ENCODE peak calls at places on chromosome 20, in seven cellular contexts. C is cardiac muscle cell, M is HCT116, K is heart right ventricle, A is astrocyte of the spinal cord, I is AG10803, H is SJSA1. F is an unnamed sample.

GRCh38 chr20:25508083-25508770 is 77.1 kb downstream of the NINL start:
- DNase-seq in C (no peak), M (no peak), K (no peak), A (peak), I (peak), H (peak), F (no peak)

GRCh38 chr20:21105429-21106170 is 558 bp downstream of the LINC00237 start:
- DNase-seq in C (no peak), M (no peak), K (no peak), A (no peak), I (no peak), H (no peak), F (no peak)

GRCh38 chr20:57072184-57072583 is 194.3 kb downstream of the BMP7 start:
- DNase-seq in C (no peak), M (no peak), K (no peak), A (no peak), I (peak), H (no peak), F (no peak)

GRCh38 chr20:16107172-16107870 is 465.9 kb downstream of the KIF16B start:
- DNase-seq in C (peak), M (no peak), K (no peak), A (no peak), I (no peak), H (no peak), F (no peak)

GRCh38 chr20:7497985-7498384 is 442.3 kb downstream of the HAO1 start:
- DNase-seq in C (no peak), M (no peak), K (no peak), A (peak), I (peak), H (no peak), F (no peak)

GRCh38 chr20:32112862-32113261 is 3.3 kb downstream of the TM9SF4 start:
- DNase-seq in C (no peak), M (no peak), K (no peak), A (no peak), I (no peak), H (no peak), F (no peak)

GRCh38 chr20:58452667-58453255 is 62.4 kb downstream of the APCDD1L start:
- DNase-seq in C (no peak), M (no peak), K (no peak), A (no peak), I (no peak), H (no peak), F (no peak)

GRCh38 chr20:15113374-15113773 is 776.0 kb upstream of the FLRT3 start:
- DNase-seq in C (no peak), M (no peak), K (no peak), A (no peak), I (peak), H (no peak), F (no peak)

GRCh38 chr20:37342231-37343177 is 3.4 kb upstream of the SRC start:
- DNase-seq in C (no peak), M (no peak), K (no peak), A (no peak), I (no peak), H (no peak), F (no peak)

GRCh38 chr20:11231742-11232141 is 557.9 kb upstream of the JAG1 start:
- DNase-seq in C (no peak), M (no peak), K (no peak), A (no peak), I (no peak), H (no peak), F (no peak)

GRCh38 chr20:32798046-32798985 is 21.4 kb upstream of the MAPRE1 start:
- DNase-seq in C (no peak), M (no peak), K (no peak), A (no peak), I (no peak), H (no peak), F (no peak)

GRCh38 chr20:33685328-33686007 is 717 bp downstream of the E2F1 start:
- DNase-seq in C (no peak), M (no peak), K (no peak), A (no peak), I (no peak), H (no peak), F (peak)

GRCh38 chr20:36768768-36769430 is 4.7 kb downstream of the DSN1 start:
- DNase-seq in C (no peak), M (no peak), K (no peak), A (peak), I (peak), H (no peak), F (no peak)

GRCh38 chr20:35561268-35561667 is 19.4 kb downstream of the ERGIC3 start:
- DNase-seq in C (peak), M (no peak), K (no peak), A (peak), I (peak), H (peak), F (no peak)

GRCh38 chr20:57258055-57258454 is 8.4 kb downstream of the BMP7 start:
- DNase-seq in C (no peak), M (no peak), K (no peak), A (no peak), I (no peak), H (no peak), F (no peak)

GRCh38 chr20:9626357-9626756 is 112.0 kb downstream of the LAMP5 start:
- DNase-seq in C (no peak), M (no peak), K (no peak), A (no peak), I (no peak), H (no peak), F (no peak)

GRCh38 chr20:46213946-46214830 is 94.1 kb downstream of the CDH22 start:
- DNase-seq in C (no peak), M (no peak), K (no peak), A (no peak), I (no peak), H (no peak), F (no peak)

GRCh38 chr20:33310327-33310899 is 27.4 kb downstream of the BPIFB1 start:
- DNase-seq in C (no peak), M (no peak), K (no peak), A (no peak), I (no peak), H (no peak), F (no peak)

GRCh38 chr20:22796465-22797077 is 212.2 kb upstream of the FOXA2 start:
- DNase-seq in C (no peak), M (no peak), K (no peak), A (peak), I (peak), H (no peak), F (no peak)

GRCh38 chr20:11207749-11208502 is 534.1 kb upstream of the JAG1 start:
- DNase-seq in C (no peak), M (peak), K (no peak), A (peak), I (peak), H (peak), F (no peak)

GRCh38 chr20:51531141-51531710 is 11.3 kb downstream of the NFATC2 start:
- DNase-seq in C (no peak), M (peak), K (no peak), A (peak), I (no peak), H (no peak), F (peak)

GRCh38 chr20:3900187-3900604 is 11.0 kb downstream of the PANK2 start:
- DNase-seq in C (no peak), M (no peak), K (no peak), A (no peak), I (no peak), H (no peak), F (no peak)

GRCh38 chr20:3901028-3901746 is 12.0 kb downstream of the PANK2 start:
- DNase-seq in C (no peak), M (no peak), K (no peak), A (no peak), I (no peak), H (no peak), F (no peak)

GRCh38 chr20:3904224-3904623 is 15.0 kb downstream of the PANK2 start:
- DNase-seq in C (no peak), M (no peak), K (no peak), A (no peak), I (no peak), H (no peak), F (no peak)

GRCh38 chr20:3902446-3902845 is 13.3 kb downstream of the PANK2 start:
- DNase-seq in C (no peak), M (no peak), K (no peak), A (no peak), I (no peak), H (no peak), F (no peak)

GRCh38 chr20:3902041-3902440 is 12.9 kb downstream of the PANK2 start:
- DNase-seq in C (no peak), M (no peak), K (no peak), A (no peak), I (no peak), H (no peak), F (no peak)
- H3K4me3 ChIP-seq in C (no peak), M (no peak), K (no peak), A (no peak), I (peak), H (no peak), F (no peak)

GRCh38 chr20:50488236-50488806 is 21.9 kb upstream of the PTPN1 start:
- DNase-seq in C (no peak), M (no peak), K (no peak), A (no peak), I (no peak), H (no peak), F (no peak)

GRCh38 chr20:50482396-50482890 is 27.7 kb upstream of the PTPN1 start:
- DNase-seq in C (no peak), M (no peak), K (no peak), A (no peak), I (no peak), H (no peak), F (no peak)

GRCh38 chr20:50481741-50482140 is 28.4 kb upstream of the PTPN1 start:
- DNase-seq in C (no peak), M (no peak), K (no peak), A (no peak), I (no peak), H (no peak), F (no peak)

GRCh38 chr20:50487397-50487796 is 22.8 kb upstream of the PTPN1 start:
- DNase-seq in C (no peak), M (no peak), K (no peak), A (no peak), I (no peak), H (no peak), F (no peak)

DNA sequence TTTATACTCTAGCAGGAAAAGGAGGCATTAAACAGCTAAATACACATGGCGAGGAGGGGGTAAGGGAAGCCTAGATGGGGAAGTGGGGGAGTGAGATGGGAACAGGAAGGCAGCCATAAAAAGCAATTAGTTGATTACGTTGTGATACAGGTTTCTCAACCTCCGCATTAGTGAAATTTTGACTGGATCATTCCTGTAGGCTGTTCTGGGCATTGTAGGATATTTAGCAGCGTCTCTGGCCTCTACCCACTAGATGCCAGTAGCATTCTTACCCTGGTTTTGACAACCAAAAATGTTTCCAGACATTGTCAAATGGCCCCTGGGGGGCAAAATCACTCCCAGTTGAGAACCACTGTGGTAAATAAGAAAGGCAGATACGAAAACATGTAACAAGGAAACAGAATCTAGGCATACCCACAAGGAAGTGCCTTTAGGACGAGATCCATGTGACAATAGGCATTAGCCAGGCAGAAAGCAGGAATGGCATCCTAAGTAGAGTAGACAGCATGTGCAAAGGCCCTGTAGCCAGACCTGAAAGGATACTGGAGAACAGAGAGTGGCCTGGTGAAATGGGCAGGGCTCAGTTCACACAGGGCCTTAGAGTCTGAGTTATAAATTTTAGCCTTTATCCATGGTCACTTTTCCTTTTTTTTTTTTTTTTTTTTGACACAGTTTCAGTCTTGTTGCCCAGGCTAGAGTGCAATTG is 25.8 kb upstream of the PTPN1 start:
- DNase-seq in C (no peak), M (no peak), K (no peak), A (no peak), I (no peak), H (no peak), F (no peak)
- H3K4me3 ChIP-seq in C (no peak), M (peak), K (peak), A (no peak), I (no peak), H (peak), F (peak)

GRCh38 chr20:47885909-47886453 is 100.7 kb upstream of the SULF2 start:
- DNase-seq in C (no peak), M (no peak), K (no peak), A (no peak), I (no peak), H (no peak), F (no peak)
- H3K4me3 ChIP-seq in C (no peak), M (no peak), K (no peak), A (no peak), I (no peak), H (no peak), F (no peak)

DNA sequence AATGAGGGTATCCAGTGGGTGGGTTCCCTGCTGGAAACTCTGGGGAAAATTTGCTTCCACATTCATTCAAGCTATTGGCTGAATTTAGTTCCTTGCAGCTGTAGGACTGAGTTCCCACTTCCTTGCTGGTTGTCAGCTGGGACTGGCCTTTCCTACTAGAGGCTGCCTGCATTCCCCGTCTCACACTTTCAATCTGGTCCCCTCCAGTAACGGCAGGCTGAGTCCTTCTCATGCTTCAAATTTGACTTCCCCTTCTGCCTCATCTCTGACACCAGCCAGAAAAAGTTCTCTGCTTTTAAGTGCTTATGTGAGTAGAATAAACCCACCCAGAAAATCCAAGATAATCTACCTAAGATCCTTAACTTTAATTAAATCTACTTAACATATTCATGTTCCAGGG is 4.4 kb downstream of the CSNK2A1 start:
- DNase-seq in C (no peak), M (no peak), K (no peak), A (no peak), I (no peak), H (no peak), F (no peak)
- H3K4me3 ChIP-seq in C (no peak), M (no peak), K (no peak), A (no peak), I (no peak), H (no peak), F (no peak)

GRCh38 chr20:43508106-43508505 is 609 bp downstream of the L3MBTL1 start:
- DNase-seq in C (no peak), M (no peak), K (no peak), A (no peak), I (no peak), H (no peak), F (no peak)

GRCh38 chr20:43506238-43506637 is 1.3 kb upstream of the L3MBTL1 start:
- DNase-seq in C (no peak), M (no peak), K (no peak), A (no peak), I (no peak), H (no peak), F (no peak)

GRCh38 chr20:43508604-43509040 is 1.1 kb downstream of the L3MBTL1 start:
- DNase-seq in C (peak), M (no peak), K (no peak), A (no peak), I (no peak), H (no peak), F (no peak)

GRCh38 chr20:43511879-43512278 is 4.4 kb downstream of the L3MBTL1 start:
- DNase-seq in C (no peak), M (no peak), K (no peak), A (no peak), I (no peak), H (no peak), F (no peak)

GRCh38 chr20:43507150-43508080 is at the start of gene L3MBTL1:
- DNase-seq in C (peak), M (peak), K (peak), A (peak), I (peak), H (no peak), F (no peak)
- H3K4me3 ChIP-seq in C (peak), M (peak), K (peak), A (peak), I (peak), H (peak), F (peak)

DNA sequence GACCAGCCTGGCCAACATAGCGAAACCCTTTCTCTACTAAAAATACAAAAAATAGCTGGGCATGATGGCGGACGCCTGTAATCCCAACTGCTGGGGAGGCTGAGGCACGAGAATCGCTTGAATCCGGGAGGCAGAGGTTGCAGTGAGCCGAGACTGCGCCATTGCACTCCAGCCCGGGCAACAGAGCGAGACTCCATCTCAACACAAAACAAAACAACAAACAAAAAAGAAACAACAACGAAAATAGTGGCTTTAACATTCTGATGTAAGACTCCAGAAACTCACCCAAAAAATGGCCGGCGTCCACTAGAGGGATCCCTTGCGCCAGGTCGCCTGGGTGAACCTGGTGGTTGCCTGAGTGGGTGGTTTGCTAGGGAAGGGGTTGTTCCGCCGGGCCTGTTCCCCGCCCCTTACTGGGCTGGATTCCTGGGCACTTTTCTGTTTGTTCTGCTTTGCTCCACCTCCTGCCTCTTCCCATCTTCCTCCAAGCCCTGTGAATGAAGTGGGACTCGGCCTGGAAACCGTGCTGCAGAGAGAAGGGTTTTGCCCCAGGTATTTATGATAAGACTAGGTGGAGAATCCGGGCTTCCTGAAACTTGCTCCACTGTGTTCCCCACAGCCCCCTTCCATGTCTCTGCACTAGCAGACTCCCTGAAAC is 1.5 kb downstream of the PABPC1L start:
- DNase-seq in C (peak), M (peak), K (no peak), A (peak), I (peak), H (peak), F (no peak)
- H3K4me3 ChIP-seq in C (no peak), M (peak), K (no peak), A (no peak), I (no peak), H (no peak), F (no peak)